ENCODE peak calls at places on chromosomes 6 and 20, in four cellular contexts. O, K, F and U are unnamed samples.

GRCh38 chr6:141877275-141877983 is 255.3 kb upstream of the GJE1 start:
- DNase-seq in O (no peak), K (peak), F (no peak), U (peak)

GRCh38 chr6:163984446-163984936 is 570.0 kb downstream of the QKI start:
- DNase-seq in O (no peak), K (no peak), F (no peak), U (no peak)

GRCh38 chr6:34237722-34238506 is 1.2 kb downstream of the HMGA1 start:
- DNase-seq in O (peak), K (peak), F (peak), U (peak)

GRCh38 chr20:34709836-34710567 is 5.9 kb downstream of the TP53INP2 start:
- DNase-seq in O (no peak), K (peak), F (peak), U (no peak)

GRCh38 chr6:148972481-148972880 is 225.7 kb downstream of the UST start:
- DNase-seq in O (peak), K (no peak), F (peak), U (peak)

GRCh38 chr6:168865-169455 is 123.3 kb upstream of the DUSP22 start:
- DNase-seq in O (peak), K (peak), F (peak), U (peak)

GRCh38 chr6:35024601-35025054 is 116.5 kb downstream of the TCP11 start:
- DNase-seq in O (peak), K (peak), F (peak), U (peak)

GRCh38 chr6:109033655-109034054 is 61.0 kb downstream of the SESN1 start:
- DNase-seq in O (no peak), K (no peak), F (no peak), U (no peak)

GRCh38 chr6:22600059-22600458 is 30.7 kb downstream of the HDGFL1 start:
- DNase-seq in O (no peak), K (peak), F (no peak), U (no peak)

GRCh38 chr6:170344631-170345576 is 38.3 kb downstream of the FAM120B start:
- DNase-seq in O (peak), K (peak), F (peak), U (peak)

GRCh38 chr6:14074723-14075503 is 42.7 kb upstream of the CD83 start:
- DNase-seq in O (no peak), K (peak), F (no peak), U (no peak)

GRCh38 chr6:7236312-7237209 is 76.4 kb downstream of the SSR1 start:
- DNase-seq in O (peak), K (no peak), F (no peak), U (no peak)

GRCh38 chr6:11616200-11616611 is 78.7 kb downstream of the TMEM170B start:
- DNase-seq in O (no peak), K (peak), F (no peak), U (no peak)

GRCh38 chr6:46284472-46284871 is 113.7 kb upstream of the ENPP5 start:
- DNase-seq in O (no peak), K (no peak), F (no peak), U (no peak)

GRCh38 chr6:7166410-7167293 is 58.9 kb downstream of the RREB1 start:
- DNase-seq in O (peak), K (peak), F (no peak), U (no peak)

GRCh38 chr20:40471261-40471629 is 217.8 kb downstream of the MAFB start:
- DNase-seq in O (peak), K (no peak), F (no peak), U (no peak)

GRCh38 chr20:62902926-62903615 is 23.2 kb downstream of the DIDO1 start:
- DNase-seq in O (no peak), K (peak), F (no peak), U (no peak)

GRCh38 chr20:49395183-49395582 is 87.3 kb downstream of the KCNB1 start:
- DNase-seq in O (no peak), K (no peak), F (no peak), U (no peak)

GRCh38 chr20:3311623-3312022 is 72.6 kb upstream of the SLC4A11 start:
- DNase-seq in O (no peak), K (no peak), F (no peak), U (no peak)
- TF ChIP-seq MAZ in O (no peak), K (no peak), F (no peak), U (no peak)

GRCh38 chr6:142926494-142927273 is 18.3 kb downstream of the HIVEP2 start:
- DNase-seq in O (peak), K (peak), F (peak), U (peak)
- TF ChIP-seq MAZ in O (peak), K (peak), F (no peak), U (peak)

DNA sequence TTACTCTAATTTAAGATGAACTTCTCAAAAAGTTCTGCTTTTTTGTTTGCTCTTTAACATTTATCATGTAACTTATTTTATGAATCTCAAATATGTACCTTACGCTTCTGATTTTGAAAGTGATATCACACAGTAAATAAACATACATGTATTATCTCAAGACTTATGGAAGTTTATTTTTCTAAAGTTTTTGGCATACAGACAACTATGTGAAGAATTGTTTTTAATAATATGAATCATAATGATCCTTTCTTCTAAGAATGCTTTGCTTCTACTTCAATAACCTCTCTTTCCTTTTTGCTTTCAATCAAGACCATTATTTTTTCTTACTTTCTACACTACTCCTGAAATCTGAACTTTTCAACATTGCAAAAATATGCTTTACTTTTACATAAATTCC is 816.4 kb downstream of the EYS start:
- DNase-seq in O (no peak), K (peak), F (no peak), U (no peak)
- TF ChIP-seq MAZ in O (no peak), K (no peak), F (no peak), U (no peak)

GRCh38 chr6:17710331-17710730 is 3.6 kb upstream of the NUP153 start:
- DNase-seq in O (no peak), K (peak), F (no peak), U (peak)
- TF ChIP-seq MAZ in O (no peak), K (no peak), F (no peak), U (no peak)

GRCh38 chr6:6006428-6007310 is at the start of gene NRN1:
- DNase-seq in O (no peak), K (no peak), F (no peak), U (no peak)
- TF ChIP-seq MAZ in O (no peak), K (no peak), F (no peak), U (no peak)

DNA sequence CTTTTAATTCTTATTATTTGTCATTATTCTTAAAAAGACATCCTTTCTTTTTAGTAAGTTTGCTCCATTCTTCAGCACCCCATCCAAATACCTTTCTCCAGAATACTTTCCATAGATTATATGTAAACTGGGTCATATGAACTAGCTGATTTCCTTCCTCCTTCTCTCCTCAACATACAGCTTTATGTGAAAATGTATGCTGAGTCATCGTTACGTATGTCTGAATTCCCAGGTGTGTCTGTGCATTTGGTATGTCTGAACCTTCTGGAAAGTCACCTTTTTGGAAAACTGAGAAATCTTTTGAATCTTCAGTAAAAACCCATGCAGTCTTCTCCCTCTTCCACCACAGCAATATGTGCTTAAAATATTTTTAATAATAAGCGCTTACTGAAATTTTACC is 264.5 kb downstream of the EYA4 start:
- DNase-seq in O (no peak), K (no peak), F (no peak), U (no peak)
- TF ChIP-seq MAZ in O (no peak), K (no peak), F (no peak), U (no peak)